ENCODE peak calls at places on chromosome 9, in nine cellular contexts. One of them, this sample, is unnamed.

GRCh38 chr9:131080589-131080988 is 15.7 kb upstream of the AIF1L start:
- DNase-seq in Panc1: no peak
- DNase-seq in A549: no peak
- DNase-seq in GM12878: no peak
- DNase-seq in K562: no peak
- DNase-seq in SK-N-SH: no peak
- DNase-seq in HepG2: no peak
- DNase-seq in GM23338: no peak
- DNase-seq in HCT116: no peak
- DNase-seq in this sample: no peak

GRCh38 chr9:137602661-137603060 is 2.8 kb upstream of the ARRDC1 start:
- DNase-seq in Panc1: no peak
- DNase-seq in GM12878: no peak
- DNase-seq in HepG2: no peak
- DNase-seq in HCT116: no peak
- DNase-seq in A549: no peak
- DNase-seq in SK-N-SH: no peak
- DNase-seq in K562: no peak
- DNase-seq in GM23338: no peak
- DNase-seq in this sample: no peak

GRCh38 chr9:36484124-36484523 is 84.1 kb upstream of the RNF38 start:
- DNase-seq in HCT116: no peak
- DNase-seq in GM12878: no peak
- DNase-seq in GM23338: no peak
- DNase-seq in HepG2: no peak
- DNase-seq in SK-N-SH: no peak
- DNase-seq in K562: no peak
- DNase-seq in A549: no peak
- DNase-seq in Panc1: no peak
- DNase-seq in this sample: no peak

GRCh38 chr9:111903996-111904395 is 7.4 kb downstream of the UGCG start:
- DNase-seq in K562: no peak
- DNase-seq in Panc1: no peak
- DNase-seq in GM12878: no peak
- DNase-seq in HepG2: no peak
- DNase-seq in HCT116: no peak
- DNase-seq in SK-N-SH: peak; percentile 19
- DNase-seq in A549: no peak
- DNase-seq in GM23338: no peak
- DNase-seq in this sample: no peak

GRCh38 chr9:23123048-23123632 is 676.5 kb downstream of the DMRTA1 start:
- DNase-seq in SK-N-SH: peak; percentile 13
- DNase-seq in GM23338: peak; percentile 72
- DNase-seq in HCT116: no peak
- DNase-seq in A549: peak; percentile 52
- DNase-seq in K562: no peak
- DNase-seq in GM12878: no peak
- DNase-seq in Panc1: no peak
- DNase-seq in HepG2: peak; percentile 5
- DNase-seq in this sample: peak; percentile 14

GRCh38 chr9:76297721-76298239 is 96.4 kb downstream of the RFK start:
- DNase-seq in GM23338: no peak
- DNase-seq in K562: no peak
- DNase-seq in A549: no peak
- DNase-seq in HCT116: no peak
- DNase-seq in GM12878: no peak
- DNase-seq in Panc1: no peak
- DNase-seq in SK-N-SH: no peak
- DNase-seq in HepG2: no peak
- DNase-seq in this sample: peak; percentile 44

GRCh38 chr9:95127249-95128176 is 190.0 kb downstream of the FANCC start:
- DNase-seq in SK-N-SH: peak; percentile 84
- DNase-seq in A549: peak; percentile 76
- DNase-seq in HCT116: peak; percentile 29
- DNase-seq in HepG2: peak; percentile 53
- DNase-seq in GM23338: peak; percentile 92
- DNase-seq in Panc1: no peak
- DNase-seq in K562: peak; percentile 82
- DNase-seq in GM12878: no peak
- DNase-seq in this sample: peak; percentile 68

GRCh38 chr9:3842839-3843238 is 317.0 kb upstream of the RFX3 start:
- DNase-seq in SK-N-SH: no peak
- DNase-seq in Panc1: no peak
- DNase-seq in A549: no peak
- DNase-seq in HCT116: no peak
- DNase-seq in GM23338: no peak
- DNase-seq in GM12878: no peak
- DNase-seq in HepG2: no peak
- DNase-seq in K562: no peak
- DNase-seq in this sample: no peak

GRCh38 chr9:93178851-93179786 is 4.8 kb upstream of the WNK2 start:
- DNase-seq in K562: no peak
- DNase-seq in GM12878: no peak
- DNase-seq in A549: no peak
- DNase-seq in Panc1: no peak
- DNase-seq in SK-N-SH: no peak
- DNase-seq in HCT116: no peak
- DNase-seq in HepG2: no peak
- DNase-seq in GM23338: no peak
- DNase-seq in this sample: no peak

GRCh38 chr9:73183917-73184861 is 32.5 kb downstream of the ANXA1 start:
- DNase-seq in HepG2: peak; percentile 21
- DNase-seq in GM12878: no peak
- DNase-seq in K562: no peak
- DNase-seq in A549: peak; percentile 65
- DNase-seq in HCT116: peak; percentile 38
- DNase-seq in SK-N-SH: no peak
- DNase-seq in Panc1: no peak
- DNase-seq in GM23338: peak; percentile 54
- DNase-seq in this sample: no peak

GRCh38 chr9:35335164-35335563 is 154.7 kb upstream of the RUSC2 start:
- DNase-seq in A549: no peak
- DNase-seq in Panc1: no peak
- DNase-seq in GM12878: no peak
- DNase-seq in HCT116: no peak
- DNase-seq in K562: no peak
- DNase-seq in GM23338: no peak
- DNase-seq in HepG2: no peak
- DNase-seq in SK-N-SH: no peak
- DNase-seq in this sample: no peak

GRCh38 chr9:89464991-89465390 is 32.9 kb downstream of the SEMA4D start:
- DNase-seq in A549: no peak
- DNase-seq in GM23338: no peak
- DNase-seq in HepG2: no peak
- DNase-seq in GM12878: no peak
- DNase-seq in Panc1: no peak
- DNase-seq in SK-N-SH: no peak
- DNase-seq in K562: no peak
- DNase-seq in HCT116: no peak
- DNase-seq in this sample: no peak

GRCh38 chr9:37438359-37438758 is 15.9 kb downstream of the GRHPR start:
- DNase-seq in GM12878: no peak
- DNase-seq in Panc1: no peak
- DNase-seq in A549: no peak
- DNase-seq in HepG2: no peak
- DNase-seq in GM23338: no peak
- DNase-seq in K562: no peak
- DNase-seq in HCT116: no peak
- DNase-seq in SK-N-SH: no peak
- DNase-seq in this sample: no peak

GRCh38 chr9:127898433-127899199 is 787 bp downstream of the ST6GALNAC6 start:
- DNase-seq in A549: no peak
- DNase-seq in SK-N-SH: peak; percentile 73
- DNase-seq in HepG2: peak; percentile 50
- DNase-seq in GM23338: peak; percentile 56
- DNase-seq in K562: peak; percentile 73
- DNase-seq in HCT116: no peak
- DNase-seq in GM12878: no peak
- DNase-seq in Panc1: no peak
- DNase-seq in this sample: no peak

GRCh38 chr9:133031496-133031911 is 707 bp downstream of the GTF3C5 start:
- DNase-seq in A549: peak; percentile 14
- DNase-seq in SK-N-SH: no peak
- DNase-seq in K562: no peak
- DNase-seq in HCT116: peak; percentile 32
- DNase-seq in GM12878: no peak
- DNase-seq in GM23338: peak; percentile 46
- DNase-seq in HepG2: no peak
- DNase-seq in Panc1: no peak
- DNase-seq in this sample: peak; percentile 52

GRCh38 chr9:136485049-136485647 is 2.3 kb upstream of the SEC16A start:
- DNase-seq in SK-N-SH: peak; percentile 81
- DNase-seq in A549: peak; percentile 81
- DNase-seq in Panc1: peak; percentile 47
- DNase-seq in GM12878: no peak
- DNase-seq in K562: peak; percentile 57
- DNase-seq in HCT116: no peak
- DNase-seq in GM23338: peak; percentile 90
- DNase-seq in HepG2: peak; percentile 72
- DNase-seq in this sample: peak; percentile 83

GRCh38 chr9:136482793-136483588 is at the start of gene SEC16A:
- DNase-seq in GM23338: peak; percentile 99
- DNase-seq in HepG2: peak; percentile 89
- DNase-seq in GM12878: peak; percentile 81
- DNase-seq in HCT116: peak; percentile 97
- DNase-seq in A549: peak; percentile 98
- DNase-seq in K562: peak; percentile 89
- DNase-seq in SK-N-SH: peak; percentile 97
- DNase-seq in Panc1: peak; percentile 60
- DNase-seq in this sample: peak; percentile 98

GRCh38 chr9:136485651-136486050 is 2.8 kb upstream of the SEC16A start:
- DNase-seq in SK-N-SH: no peak
- DNase-seq in A549: no peak
- DNase-seq in HepG2: peak; percentile 54
- DNase-seq in K562: no peak
- DNase-seq in GM23338: no peak
- DNase-seq in GM12878: no peak
- DNase-seq in Panc1: no peak
- DNase-seq in HCT116: no peak
- DNase-seq in this sample: peak; percentile 8

GRCh38 chr9:136483589-136484152 is 831 bp upstream of the SEC16A start:
- DNase-seq in Panc1: no peak
- DNase-seq in A549: peak; percentile 91
- DNase-seq in SK-N-SH: peak; percentile 96
- DNase-seq in GM12878: peak; percentile 62
- DNase-seq in K562: peak; percentile 93
- DNase-seq in HepG2: peak; percentile 81
- DNase-seq in GM23338: peak; percentile 90
- DNase-seq in HCT116: peak; percentile 67
- DNase-seq in this sample: peak; percentile 86

GRCh38 chr9:136484153-136485048 is 1.6 kb upstream of the SEC16A start:
- DNase-seq in GM12878: no peak
- DNase-seq in GM23338: no peak
- DNase-seq in Panc1: no peak
- DNase-seq in K562: no peak
- DNase-seq in HepG2: peak; percentile 74
- DNase-seq in SK-N-SH: no peak
- DNase-seq in A549: peak; percentile 73
- DNase-seq in HCT116: no peak
- DNase-seq in this sample: no peak
- TF ChIP-seq REST in GM12878: no peak
- TF ChIP-seq REST in GM23338: no peak
- TF ChIP-seq REST in Panc1: no peak
- TF ChIP-seq REST in K562: no peak
- TF ChIP-seq REST in HepG2: no peak
- TF ChIP-seq REST in SK-N-SH: no peak
- TF ChIP-seq REST in A549: no peak
- TF ChIP-seq REST in HCT116: no peak
- TF ChIP-seq REST in this sample: no peak

GRCh38 chr9:135482015-135482754 is 2.6 kb downstream of the PPP1R26 start:
- DNase-seq in HCT116: no peak
- DNase-seq in GM12878: no peak
- DNase-seq in K562: no peak
- DNase-seq in A549: no peak
- DNase-seq in GM23338: no peak
- DNase-seq in Panc1: no peak
- DNase-seq in HepG2: no peak
- DNase-seq in SK-N-SH: no peak
- DNase-seq in this sample: no peak

GRCh38 chr9:135478858-135479468 is 619 bp upstream of the PPP1R26 start:
- DNase-seq in GM23338: peak; percentile 65
- DNase-seq in K562: peak; percentile 50
- DNase-seq in A549: peak; percentile 51
- DNase-seq in GM12878: no peak
- DNase-seq in Panc1: no peak
- DNase-seq in HepG2: peak; percentile 45
- DNase-seq in SK-N-SH: peak; percentile 80
- DNase-seq in HCT116: no peak
- DNase-seq in this sample: no peak

GRCh38 chr9:135479469-135480052 is at the start of gene PPP1R26:
- DNase-seq in A549: peak; percentile 34
- DNase-seq in GM23338: peak; percentile 35
- DNase-seq in Panc1: no peak
- DNase-seq in SK-N-SH: peak; percentile 94
- DNase-seq in GM12878: no peak
- DNase-seq in K562: peak; percentile 83
- DNase-seq in HCT116: no peak
- DNase-seq in HepG2: no peak
- DNase-seq in this sample: no peak

GRCh38 chr9:135480071-135480941 is 724 bp downstream of the PPP1R26 start:
- DNase-seq in SK-N-SH: peak; percentile 82
- DNase-seq in HepG2: peak; percentile 38
- DNase-seq in Panc1: no peak
- DNase-seq in A549: peak; percentile 54
- DNase-seq in GM12878: no peak
- DNase-seq in K562: peak; percentile 57
- DNase-seq in HCT116: no peak
- DNase-seq in GM23338: peak; percentile 71
- DNase-seq in this sample: no peak

GRCh38 chr9:135480942-135481315 is 1.3 kb downstream of the PPP1R26 start:
- DNase-seq in HCT116: no peak
- DNase-seq in HepG2: no peak
- DNase-seq in GM23338: no peak
- DNase-seq in Panc1: no peak
- DNase-seq in SK-N-SH: no peak
- DNase-seq in A549: no peak
- DNase-seq in GM12878: no peak
- DNase-seq in K562: no peak
- DNase-seq in this sample: no peak
- H3K4me3 ChIP-seq in HCT116: peak overlapping the region; percentile 91
- H3K4me3 ChIP-seq in HepG2: peak overlapping the region; percentile 95
- H3K4me3 ChIP-seq in GM23338: peak overlapping the region; percentile 86
- H3K4me3 ChIP-seq in Panc1: peak overlapping the region; percentile 64
- H3K4me3 ChIP-seq in SK-N-SH: peak overlapping the region; percentile 90
- H3K4me3 ChIP-seq in A549: peak overlapping the region; percentile 84
- H3K4me3 ChIP-seq in GM12878: peak overlapping the region; percentile 63
- H3K4me3 ChIP-seq in K562: peak overlapping the region; percentile 68
- H3K4me3 ChIP-seq in this sample: peak overlapping the region; percentile 46

GRCh38 chr9:108672475-108673065 is 183.2 kb downstream of the ACTL7B start:
- DNase-seq in SK-N-SH: no peak
- DNase-seq in Panc1: no peak
- DNase-seq in A549: no peak
- DNase-seq in GM12878: no peak
- DNase-seq in HepG2: no peak
- DNase-seq in GM23338: no peak
- DNase-seq in HCT116: no peak
- DNase-seq in K562: no peak
- DNase-seq in this sample: no peak
- H3K27ac ChIP-seq in SK-N-SH: no peak overlapping the region
- H3K27ac ChIP-seq in Panc1: no peak overlapping the region
- H3K27ac ChIP-seq in A549: no peak overlapping the region
- H3K27ac ChIP-seq in GM12878: no peak overlapping the region
- H3K27ac ChIP-seq in HepG2: no peak overlapping the region
- H3K27ac ChIP-seq in GM23338: no peak overlapping the region
- H3K27ac ChIP-seq in HCT116: no peak overlapping the region
- H3K27ac ChIP-seq in K562: no peak overlapping the region
- H3K27ac ChIP-seq in this sample: no peak overlapping the region

GRCh38 chr9:116340270-116340669 is 186.7 kb downstream of the PAPPA start:
- DNase-seq in A549: no peak
- DNase-seq in K562: no peak
- DNase-seq in GM12878: no peak
- DNase-seq in HepG2: no peak
- DNase-seq in SK-N-SH: no peak
- DNase-seq in Panc1: no peak
- DNase-seq in HCT116: no peak
- DNase-seq in GM23338: no peak
- DNase-seq in this sample: no peak
- TF ChIP-seq REST in A549: no peak
- TF ChIP-seq REST in K562: no peak
- TF ChIP-seq REST in GM12878: no peak
- TF ChIP-seq REST in HepG2: no peak
- TF ChIP-seq REST in SK-N-SH: no peak
- TF ChIP-seq REST in Panc1: no peak
- TF ChIP-seq REST in HCT116: no peak
- TF ChIP-seq REST in GM23338: no peak
- TF ChIP-seq REST in this sample: no peak